ENCODE peak calls at places on chromosome 17, in nine cellular contexts. G, R, N, E, J, L, A, K and U are unnamed samples.

GRCh38 chr17:60292697-60293096 is 99.2 kb downstream of the USP32 start:
- DNase-seq in G (no peak), R (no peak), N (no peak), E (no peak), J (no peak), L (no peak), A (no peak), K (no peak), U (no peak)

GRCh38 chr17:48492401-48493298 is 38.2 kb downstream of the HOXB1 start:
- DNase-seq in G (peak), R (peak), N (peak), E (peak), J (peak), L (peak), A (peak), K (peak), U (peak)

GRCh38 chr17:3535253-3535995 is 22.2 kb downstream of the TRPV3 start:
- DNase-seq in G (peak), R (peak), N (peak), E (peak), J (peak), L (peak), A (peak), K (peak), U (peak)

GRCh38 chr17:21042434-21043295 is at the start of gene USP22:
- DNase-seq in G (no peak), R (peak), N (peak), E (peak), J (no peak), L (no peak), A (peak), K (no peak), U (peak)

GRCh38 chr17:19747829-19748806 is at the start of gene ALDH3A1:
- DNase-seq in G (no peak), R (no peak), N (no peak), E (peak), J (no peak), L (no peak), A (no peak), K (peak), U (no peak)

GRCh38 chr17:41523787-41524186 is 4.3 kb downstream of the KRT19 start:
- DNase-seq in G (peak), R (no peak), N (no peak), E (peak), J (no peak), L (no peak), A (no peak), K (peak), U (no peak)

GRCh38 chr17:39617446-39618251 is 9.1 kb upstream of the PPP1R1B start:
- DNase-seq in G (peak), R (no peak), N (no peak), E (peak), J (peak), L (peak), A (peak), K (peak), U (no peak)

GRCh38 chr17:16455997-16456769 is 35.8 kb downstream of the LRRC75A start:
- DNase-seq in G (no peak), R (no peak), N (no peak), E (no peak), J (no peak), L (no peak), A (no peak), K (no peak), U (no peak)

GRCh38 chr17:45098081-45098868 is 34.0 kb downstream of the PLCD3 start:
- DNase-seq in G (no peak), R (peak), N (no peak), E (no peak), J (no peak), L (no peak), A (no peak), K (no peak), U (no peak)

GRCh38 chr17:48310748-48311213 is 119.2 kb downstream of the SKAP1 start:
- DNase-seq in G (no peak), R (peak), N (peak), E (no peak), J (no peak), L (no peak), A (no peak), K (no peak), U (no peak)

GRCh38 chr17:40551091-40551873 is 14.0 kb downstream of the CCR7 start:
- DNase-seq in G (peak), R (no peak), N (no peak), E (peak), J (peak), L (peak), A (peak), K (peak), U (no peak)

GRCh38 chr17:62059394-62059793 is 5.7 kb downstream of the MED13 start:
- DNase-seq in G (no peak), R (no peak), N (peak), E (no peak), J (no peak), L (no peak), A (no peak), K (no peak), U (no peak)

GRCh38 chr17:48998557-48999440 is 1.6 kb downstream of the IGF2BP1 start:
- DNase-seq in G (no peak), R (peak), N (no peak), E (no peak), J (no peak), L (peak), A (no peak), K (no peak), U (no peak)

GRCh38 chr17:47801176-47801765 is 20.3 kb downstream of the OSBPL7 start:
- DNase-seq in G (no peak), R (no peak), N (no peak), E (peak), J (no peak), L (no peak), A (no peak), K (no peak), U (no peak)

GRCh38 chr17:61206922-61207321 is 192.7 kb upstream of the TBX2 start:
- DNase-seq in G (no peak), R (no peak), N (no peak), E (no peak), J (no peak), L (no peak), A (no peak), K (no peak), U (no peak)

GRCh38 chr17:57751348-57751970 is 6.4 kb upstream of the CCDC182 start:
- DNase-seq in G (no peak), R (no peak), N (no peak), E (no peak), J (no peak), L (peak), A (no peak), K (no peak), U (no peak)

GRCh38 chr17:83097831-83098230 is 18.4 kb downstream of the METRNL start:
- DNase-seq in G (no peak), R (no peak), N (no peak), E (no peak), J (no peak), L (no peak), A (no peak), K (no peak), U (no peak)

GRCh38 chr17:62587554-62587953 is 39.9 kb upstream of the MRC2 start:
- DNase-seq in G (no peak), R (no peak), N (no peak), E (no peak), J (no peak), L (no peak), A (peak), K (no peak), U (no peak)

GRCh38 chr17:43949777-43950176 is 4.0 kb downstream of the PYY start:
- DNase-seq in G (no peak), R (no peak), N (no peak), E (no peak), J (no peak), L (peak), A (no peak), K (no peak), U (no peak)

GRCh38 chr17:82720204-82720603 is 3.7 kb downstream of the FN3KRP start:
- DNase-seq in G (no peak), R (no peak), N (no peak), E (no peak), J (no peak), L (no peak), A (no peak), K (no peak), U (no peak)

GRCh38 chr17:68398731-68399637 is 58.3 kb downstream of the WIPI1 start:
- DNase-seq in G (peak), R (peak), N (peak), E (peak), J (peak), L (peak), A (peak), K (peak), U (peak)

GRCh38 chr17:76148015-76148326 is 6.9 kb upstream of the FOXJ1 start:
- DNase-seq in G (no peak), R (no peak), N (no peak), E (no peak), J (no peak), L (no peak), A (no peak), K (no peak), U (no peak)
- TF ChIP-seq CTCF in G (no peak), R (no peak), N (peak), E (no peak), J (no peak), L (no peak), A (peak), K (no peak), U (no peak)

GRCh38 chr17:6786618-6787017 is 10.6 kb downstream of the FBXO39 start:
- DNase-seq in G (no peak), R (no peak), N (no peak), E (no peak), J (no peak), L (peak), A (no peak), K (no peak), U (no peak)
- TF ChIP-seq CTCF in G (no peak), R (no peak), N (no peak), E (no peak), J (no peak), L (no peak), A (no peak), K (no peak), U (no peak)

DNA sequence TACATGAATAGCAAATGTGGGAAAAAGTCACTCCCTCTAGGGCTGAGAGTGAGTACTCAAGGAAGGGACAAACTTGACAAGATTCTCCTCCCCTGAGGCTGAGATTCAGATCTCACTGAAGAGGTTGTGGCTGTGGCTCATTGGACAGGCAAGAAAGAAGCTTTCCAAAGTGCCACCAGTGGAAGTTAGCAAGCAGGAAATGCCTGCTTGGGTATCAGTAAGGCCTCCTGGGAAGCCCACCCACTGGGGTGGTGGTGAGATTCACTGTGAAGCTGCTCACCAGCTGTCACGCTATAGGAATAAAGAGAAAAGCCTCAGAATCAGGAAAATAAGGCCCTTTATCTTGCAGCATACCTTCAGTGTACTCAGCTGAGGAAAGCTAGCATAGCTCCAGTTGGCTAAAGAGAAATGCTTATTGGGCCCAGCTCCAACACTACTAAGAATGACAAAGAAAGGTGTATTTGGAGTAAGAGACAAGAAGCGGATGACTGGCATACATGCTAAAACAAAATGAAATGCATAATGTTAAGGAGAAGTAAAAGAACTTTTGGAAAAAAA is 274.4 kb upstream of the TOM1L1 start:
- DNase-seq in G (no peak), R (peak), N (no peak), E (no peak), J (no peak), L (no peak), A (no peak), K (no peak), U (no peak)
- TF ChIP-seq CTCF in G (no peak), R (peak), N (no peak), E (no peak), J (no peak), L (no peak), A (no peak), K (no peak), U (no peak)

GRCh38 chr17:38463451-38463858 is 35.2 kb downstream of the ARHGAP23 start:
- DNase-seq in G (peak), R (no peak), N (no peak), E (no peak), J (peak), L (no peak), A (no peak), K (no peak), U (no peak)
- TF ChIP-seq CTCF in G (no peak), R (no peak), N (no peak), E (no peak), J (no peak), L (no peak), A (no peak), K (no peak), U (no peak)

DNA sequence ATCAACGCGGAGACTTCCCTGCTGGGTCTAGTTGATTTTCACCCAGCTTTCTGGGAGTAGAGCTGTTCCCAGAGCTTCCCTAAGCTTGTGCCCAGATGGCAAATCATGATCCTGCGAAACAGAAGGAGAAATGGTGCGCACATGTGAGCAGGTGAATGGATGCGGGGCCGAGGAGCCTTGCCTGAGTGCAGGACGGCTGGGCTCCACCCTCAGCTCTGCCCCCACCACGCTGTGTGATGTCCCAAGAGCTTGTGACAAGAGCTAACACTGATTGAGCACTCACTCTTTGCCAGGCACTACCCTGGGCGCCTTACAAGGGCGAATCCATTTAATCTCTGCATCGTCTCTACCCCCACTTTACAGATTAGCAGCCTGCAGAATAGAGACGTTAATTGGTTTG is 162.7 kb upstream of the RPL38 start:
- DNase-seq in G (no peak), R (no peak), N (no peak), E (no peak), J (no peak), L (no peak), A (no peak), K (no peak), U (no peak)
- TF ChIP-seq CTCF in G (no peak), R (no peak), N (no peak), E (no peak), J (no peak), L (no peak), A (no peak), K (no peak), U (no peak)

GRCh38 chr17:32356378-32356743 is 6.4 kb downstream of the ZNF207 start:
- DNase-seq in G (no peak), R (no peak), N (no peak), E (no peak), J (no peak), L (no peak), A (no peak), K (no peak), U (no peak)

GRCh38 chr17:32361270-32361669 is 11.3 kb downstream of the ZNF207 start:
- DNase-seq in G (no peak), R (no peak), N (no peak), E (no peak), J (no peak), L (no peak), A (no peak), K (no peak), U (no peak)

GRCh38 chr17:32356750-32357149 is 6.8 kb downstream of the ZNF207 start:
- DNase-seq in G (no peak), R (no peak), N (no peak), E (no peak), J (no peak), L (no peak), A (no peak), K (no peak), U (no peak)

GRCh38 chr17:32355649-32356377 is 5.9 kb downstream of the ZNF207 start:
- DNase-seq in G (no peak), R (no peak), N (no peak), E (no peak), J (no peak), L (peak), A (no peak), K (no peak), U (no peak)

GRCh38 chr17:32357615-32358014 is 7.7 kb downstream of the ZNF207 start:
- DNase-seq in G (no peak), R (no peak), N (no peak), E (no peak), J (no peak), L (no peak), A (no peak), K (no peak), U (no peak)
- TF ChIP-seq CTCF in G (no peak), R (no peak), N (no peak), E (no peak), J (no peak), L (no peak), A (no peak), K (no peak), U (no peak)

DNA sequence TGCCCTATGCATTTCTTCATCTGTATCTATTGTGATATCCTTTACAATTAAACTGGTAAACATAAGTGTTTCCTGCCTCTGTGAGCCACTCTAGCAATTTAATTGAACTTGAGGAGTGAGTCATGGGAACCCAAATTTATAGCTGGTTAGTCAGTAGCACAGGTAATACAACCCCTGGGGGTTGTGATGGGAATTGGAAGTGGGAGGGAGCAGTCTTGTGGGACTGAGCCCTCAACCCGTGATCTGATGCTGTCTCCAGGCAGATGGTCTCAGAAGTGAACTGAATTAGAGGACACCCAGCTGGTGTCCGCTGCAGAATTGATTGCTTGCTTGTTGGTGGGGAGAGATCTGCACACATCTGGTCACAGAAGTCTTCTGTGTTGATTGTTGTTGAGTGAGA is 7.7 kb upstream of the ST6GALNAC2 start:
- DNase-seq in G (no peak), R (no peak), N (peak), E (no peak), J (no peak), L (no peak), A (no peak), K (no peak), U (no peak)
- TF ChIP-seq CTCF in G (no peak), R (peak), N (peak), E (no peak), J (no peak), L (no peak), A (no peak), K (no peak), U (no peak)